ENCODE peak calls at places on chromosome 9, in nine cellular contexts. X is mesothelial cell of epicardium, P is AG04450, C is astrocyte of the spinal cord, Y is stomach, H is HFFc6, J is Calu3, E is heart right ventricle, I is kidney. U is an unnamed sample.

GRCh38 chr9:38047301-38048251 is 21.5 kb downstream of the SHB start:
- DNase-seq in X (peak; percentile 52), P (peak; percentile 72), C (peak; percentile 92), Y (peak; percentile 75), H (peak; percentile 93), J (peak; percentile 66), E (peak; percentile 42), I (peak; percentile 86), U (peak; percentile 90)

GRCh38 chr9:77661696-77662095 is 13.6 kb upstream of the GNA14 start:
- DNase-seq in X (no peak), P (no peak), C (no peak), Y (no peak), H (no peak), J (no peak), E (no peak), I (no peak), U (no peak)

GRCh38 chr9:135329571-135330306 is 149.8 kb upstream of the PPP1R26 start:
- DNase-seq in X (peak; percentile 39), P (no peak), C (no peak), Y (no peak), H (no peak), J (no peak), E (no peak), I (peak; percentile 56), U (no peak)

GRCh38 chr9:970310-971002 is 6.0 kb upstream of the DMRT3 start:
- DNase-seq in X (no peak), P (no peak), C (no peak), Y (no peak), H (no peak), J (no peak), E (no peak), I (no peak), U (no peak)

GRCh38 chr9:100554935-100555401 is 22.9 kb upstream of the CAVIN4 start:
- DNase-seq in X (no peak), P (peak; percentile 45), C (peak; percentile 59), Y (no peak), H (no peak), J (no peak), E (no peak), I (no peak), U (peak; percentile 29)

GRCh38 chr9:114968710-114969109 is 38.3 kb upstream of the TNFSF8 start:
- DNase-seq in X (no peak), P (no peak), C (peak; percentile 13), Y (no peak), H (no peak), J (no peak), E (no peak), I (no peak), U (peak; percentile 66)

GRCh38 chr9:75101004-75101601 is 12.8 kb downstream of the OSTF1 start:
- DNase-seq in X (no peak), P (no peak), C (no peak), Y (no peak), H (no peak), J (no peak), E (no peak), I (no peak), U (no peak)

GRCh38 chr9:3506164-3506563 is 19.6 kb downstream of the RFX3 start:
- DNase-seq in X (no peak), P (no peak), C (no peak), Y (no peak), H (no peak), J (no peak), E (no peak), I (no peak), U (no peak)

GRCh38 chr9:107542401-107542800 is 52.8 kb upstream of the KLF4 start:
- DNase-seq in X (no peak), P (no peak), C (no peak), Y (no peak), H (no peak), J (no peak), E (no peak), I (no peak), U (peak; percentile 50)

GRCh38 chr9:4128876-4129275 is 171.0 kb downstream of the GLIS3 start:
- DNase-seq in X (no peak), P (no peak), C (no peak), Y (no peak), H (no peak), J (no peak), E (no peak), I (no peak), U (no peak)

GRCh38 chr9:77021289-77021927 is 2.0 kb downstream of the FOXB2 start:
- DNase-seq in X (no peak), P (no peak), C (peak; percentile 38), Y (no peak), H (no peak), J (no peak), E (no peak), I (no peak), U (no peak)

GRCh38 chr9:134099123-134099761 is 31.4 kb upstream of the BRD3 start:
- DNase-seq in X (no peak), P (no peak), C (peak; percentile 15), Y (peak; percentile 66), H (peak; percentile 3), J (peak; percentile 65), E (no peak), I (no peak), U (peak; percentile 68)

GRCh38 chr9:113633782-113634596 is 170.5 kb downstream of the RGS3 start:
- DNase-seq in X (no peak), P (no peak), C (no peak), Y (no peak), H (no peak), J (no peak), E (no peak), I (no peak), U (no peak)

GRCh38 chr9:3177921-3178320 is 334.0 kb upstream of the PUM3 start:
- DNase-seq in X (no peak), P (no peak), C (no peak), Y (no peak), H (peak; percentile 38), J (no peak), E (no peak), I (no peak), U (no peak)

GRCh38 chr9:17723656-17724055 is 144.8 kb downstream of the SH3GL2 start:
- DNase-seq in X (no peak), P (no peak), C (no peak), Y (no peak), H (no peak), J (no peak), E (no peak), I (no peak), U (no peak)

GRCh38 chr9:114666841-114667240 is 9.2 kb upstream of the TEX53 start:
- DNase-seq in X (no peak), P (no peak), C (no peak), Y (no peak), H (no peak), J (no peak), E (no peak), I (no peak), U (no peak)

GRCh38 chr9:124758691-124759090 is 12.4 kb downstream of the NR6A1 start:
- DNase-seq in X (no peak), P (no peak), C (no peak), Y (no peak), H (no peak), J (no peak), E (no peak), I (no peak), U (no peak)

GRCh38 chr9:122107291-122107805 is 14.2 kb upstream of the TTLL11 start:
- DNase-seq in X (no peak), P (no peak), C (no peak), Y (no peak), H (no peak), J (no peak), E (no peak), I (no peak), U (no peak)

DNA sequence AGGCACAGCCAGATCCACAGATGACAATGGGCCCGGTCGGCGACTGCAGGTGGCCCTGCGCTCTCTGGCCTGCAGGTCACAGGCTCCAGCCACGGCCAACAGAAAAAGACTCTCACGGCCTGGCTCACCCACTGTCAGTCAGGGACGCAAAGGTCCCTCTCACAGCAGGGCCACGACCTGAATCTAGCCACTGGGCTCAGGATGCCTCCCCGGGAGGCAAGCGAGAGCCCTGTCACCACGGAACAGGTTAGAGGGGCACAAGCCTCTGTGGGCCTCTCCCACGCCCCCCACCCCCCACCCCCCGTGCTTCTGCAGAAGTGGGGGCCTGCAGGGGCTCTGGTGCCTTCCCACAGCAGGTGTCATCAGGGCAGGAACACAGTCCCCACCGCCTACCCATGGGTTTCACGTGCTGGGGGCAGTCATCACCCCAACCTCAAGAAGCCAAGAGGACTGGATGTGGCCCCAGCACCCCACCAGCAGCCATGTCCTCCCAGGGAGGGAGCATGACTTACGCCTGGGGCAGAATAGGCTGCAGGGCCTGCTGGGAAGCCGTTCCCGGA is 17.3 kb upstream of the EGFL7 start:
- DNase-seq in X (no peak), P (no peak), C (no peak), Y (no peak), H (no peak), J (no peak), E (no peak), I (no peak), U (no peak)
- TF ChIP-seq CTCF in X (no peak), P (no peak), C (no peak), Y (no peak), H (no peak), J (no peak), E (no peak), I (no peak), U (no peak)

GRCh38 chr9:94918038-94918753 is 191.7 kb downstream of the AOPEP start:
- DNase-seq in X (peak; percentile 20), P (no peak), C (no peak), Y (no peak), H (no peak), J (no peak), E (no peak), I (no peak), U (no peak)
- TF ChIP-seq CTCF in X (no peak), P (no peak), C (no peak), Y (no peak), H (no peak), J (no peak), E (no peak), I (no peak), U (no peak)

DNA sequence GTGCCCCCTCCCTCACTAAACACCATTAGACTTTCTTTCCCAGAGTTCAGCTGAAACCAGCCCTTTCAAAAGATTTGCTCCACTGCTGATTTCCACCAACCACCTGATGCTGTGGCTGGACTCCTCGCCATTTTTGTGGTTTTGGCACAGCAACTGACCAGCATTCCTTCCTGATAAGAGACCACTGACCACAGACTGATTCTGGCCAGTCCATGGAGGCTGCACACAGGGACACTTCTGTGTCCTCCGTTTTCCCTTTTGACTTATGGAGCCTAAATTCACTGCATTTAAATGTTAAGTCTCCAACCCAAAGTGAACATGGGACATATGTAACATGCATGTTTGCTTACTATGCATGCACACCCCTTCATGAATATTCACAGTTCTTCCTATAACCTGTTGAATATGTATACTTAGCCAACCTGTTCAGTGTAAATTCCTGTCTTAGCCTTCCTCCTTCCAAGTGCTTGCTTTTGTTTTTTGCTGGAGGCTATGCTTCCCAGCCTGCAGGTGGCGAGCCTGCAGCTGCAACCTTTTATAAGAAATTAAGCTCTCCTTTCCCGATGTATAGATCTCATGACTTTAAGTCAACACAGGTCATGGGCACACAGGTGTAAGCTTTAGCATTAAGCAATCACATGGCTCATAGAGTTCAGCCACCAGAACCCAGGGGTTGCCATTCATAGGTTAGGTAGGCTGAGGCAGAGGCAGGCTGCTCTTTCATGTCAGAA is 78.7 kb downstream of the ACTL7B start:
- DNase-seq in X (no peak), P (no peak), C (peak; percentile 79), Y (peak; percentile 43), H (no peak), J (peak; percentile 63), E (no peak), I (no peak), U (peak; percentile 48)
- TF ChIP-seq CTCF in X (no peak), P (peak; percentile 24), C (peak; percentile 46), Y (no peak), H (no peak), J (no peak), E (no peak), I (no peak), U (no peak)

GRCh38 chr9:35274988-35275387 is 113.2 kb downstream of the UNC13B start:
- DNase-seq in X (no peak), P (no peak), C (no peak), Y (no peak), H (no peak), J (no peak), E (no peak), I (no peak), U (no peak)
- TF ChIP-seq CTCF in X (no peak), P (no peak), C (no peak), Y (no peak), H (no peak), J (no peak), E (no peak), I (no peak), U (no peak)